ENCODE peak calls at places on chromosomes 6 and 20, in four cellular contexts. One of them, this sample, is unnamed.

GRCh38 chr6:167307342-167307955 is 16.3 kb downstream of the UNC93A start:
- DNase-seq in GM12878: no peak
- DNase-seq in K562: no peak
- DNase-seq in HepG2: no peak
- DNase-seq in this sample: no peak

GRCh38 chr6:82144007-82144851 is 103.3 kb downstream of the IBTK start:
- DNase-seq in HepG2: peak
- DNase-seq in GM12878: peak
- DNase-seq in K562: peak
- DNase-seq in this sample: peak

GRCh38 chr6:105869835-105870506 is 216.2 kb upstream of the PRDM1 start:
- DNase-seq in K562: no peak
- DNase-seq in GM12878: no peak
- DNase-seq in HepG2: no peak
- DNase-seq in this sample: no peak

GRCh38 chr20:36959242-36959641 is 7.7 kb upstream of the SAMHD1 start:
- DNase-seq in K562: no peak
- DNase-seq in HepG2: no peak
- DNase-seq in GM12878: no peak
- DNase-seq in this sample: no peak

GRCh38 chr6:150176152-150176551 is 33.3 kb downstream of the PPP1R14C start:
- DNase-seq in GM12878: no peak
- DNase-seq in K562: no peak
- DNase-seq in HepG2: no peak
- DNase-seq in this sample: no peak

GRCh38 chr6:48389146-48390043 is 278.4 kb upstream of the PTCHD4 start:
- DNase-seq in K562: no peak
- DNase-seq in GM12878: no peak
- DNase-seq in HepG2: no peak
- DNase-seq in this sample: no peak

GRCh38 chr6:36897629-36898028 is 11.9 kb downstream of the C6orf89 start:
- DNase-seq in GM12878: no peak
- DNase-seq in K562: peak
- DNase-seq in HepG2: peak
- DNase-seq in this sample: no peak

GRCh38 chr20:51092238-51092822 is 69.4 kb upstream of the KCNG1 start:
- DNase-seq in GM12878: no peak
- DNase-seq in HepG2: no peak
- DNase-seq in K562: no peak
- DNase-seq in this sample: no peak

GRCh38 chr6:158376650-158377081 is 64.4 kb downstream of the TULP4 start:
- DNase-seq in HepG2: no peak
- DNase-seq in GM12878: no peak
- DNase-seq in K562: no peak
- DNase-seq in this sample: no peak

GRCh38 chr6:152112503-152113261 is 305.2 kb downstream of the ESR1 start:
- DNase-seq in HepG2: no peak
- DNase-seq in GM12878: no peak
- DNase-seq in K562: no peak
- DNase-seq in this sample: no peak

GRCh38 chr20:22312744-22313346 is 271.5 kb downstream of the FOXA2 start:
- DNase-seq in GM12878: no peak
- DNase-seq in K562: peak
- DNase-seq in HepG2: peak
- DNase-seq in this sample: peak

GRCh38 chr6:27238010-27238983 is 9.2 kb upstream of the PRSS16 start:
- DNase-seq in K562: no peak
- DNase-seq in GM12878: no peak
- DNase-seq in HepG2: no peak
- DNase-seq in this sample: no peak

GRCh38 chr6:35804996-35805736 is at the start of gene LHFPL5:
- DNase-seq in GM12878: no peak
- DNase-seq in K562: peak
- DNase-seq in HepG2: peak
- DNase-seq in this sample: peak

GRCh38 chr6:170404697-170405096 is 98.1 kb downstream of the FAM120B start:
- DNase-seq in K562: no peak
- DNase-seq in HepG2: no peak
- DNase-seq in GM12878: no peak
- DNase-seq in this sample: no peak

GRCh38 chr6:2596222-2596621 is 154.5 kb downstream of the MYLK4 start:
- DNase-seq in HepG2: no peak
- DNase-seq in GM12878: no peak
- DNase-seq in K562: no peak
- DNase-seq in this sample: peak

GRCh38 chr20:63230800-63231268 is 4.9 kb upstream of the BIRC7 start:
- DNase-seq in GM12878: no peak
- DNase-seq in HepG2: peak
- DNase-seq in K562: peak
- DNase-seq in this sample: peak

GRCh38 chr20:45104786-45105185 is 3.9 kb upstream of the KCNS1 start:
- DNase-seq in K562: no peak
- DNase-seq in GM12878: no peak
- DNase-seq in HepG2: no peak
- DNase-seq in this sample: no peak

GRCh38 chr6:136166815-136167214 is 83.3 kb downstream of the MTFR2 start:
- DNase-seq in HepG2: no peak
- DNase-seq in K562: no peak
- DNase-seq in GM12878: no peak
- DNase-seq in this sample: no peak

GRCh38 chr20:57570145-57570850 is 9.4 kb downstream of the PCK1 start:
- DNase-seq in HepG2: no peak
- DNase-seq in K562: no peak
- DNase-seq in GM12878: no peak
- DNase-seq in this sample: no peak

GRCh38 chr20:23086931-23087411 is 847 bp upstream of the CD93 start:
- DNase-seq in GM12878: no peak
- DNase-seq in K562: no peak
- DNase-seq in HepG2: no peak
- DNase-seq in this sample: no peak

GRCh38 chr6:17835784-17836183 is 129.1 kb upstream of the NUP153 start:
- DNase-seq in K562: no peak
- DNase-seq in HepG2: no peak
- DNase-seq in GM12878: no peak
- DNase-seq in this sample: no peak

GRCh38 chr6:167555836-167556235 is 230.9 kb downstream of the TTLL2 start:
- DNase-seq in GM12878: no peak
- DNase-seq in K562: no peak
- DNase-seq in HepG2: no peak
- DNase-seq in this sample: no peak

GRCh38 chr20:53020834-53021233 is 48.7 kb downstream of the TSHZ2 start:
- DNase-seq in HepG2: peak
- DNase-seq in K562: no peak
- DNase-seq in GM12878: no peak
- DNase-seq in this sample: no peak

GRCh38 chr20:59743767-59744485 is 139.6 kb downstream of the PHACTR3 start:
- DNase-seq in K562: peak
- DNase-seq in GM12878: no peak
- DNase-seq in HepG2: no peak
- DNase-seq in this sample: no peak

GRCh38 chr6:31396422-31397152 is 6.8 kb upstream of the MICA start:
- DNase-seq in HepG2: peak
- DNase-seq in GM12878: no peak
- DNase-seq in K562: peak
- DNase-seq in this sample: peak

GRCh38 chr6:3162067-3162497 is 4.7 kb upstream of the TUBB2A start:
- DNase-seq in GM12878: no peak
- DNase-seq in K562: peak
- DNase-seq in HepG2: no peak
- DNase-seq in this sample: no peak

GRCh38 chr20:47765715-47766594 is 19.3 kb downstream of the SULF2 start:
- DNase-seq in HepG2: no peak
- DNase-seq in K562: no peak
- DNase-seq in GM12878: no peak
- DNase-seq in this sample: no peak

GRCh38 chr6:101396552-101397173 is 3.2 kb downstream of the GRIK2 start:
- DNase-seq in GM12878: no peak
- DNase-seq in HepG2: peak
- DNase-seq in K562: peak
- DNase-seq in this sample: peak

GRCh38 chr6:34144581-34145160 is 1.2 kb downstream of the GRM4 start:
- DNase-seq in GM12878: no peak
- DNase-seq in HepG2: no peak
- DNase-seq in K562: no peak
- DNase-seq in this sample: no peak

GRCh38 chr20:61933951-61934715 is 131.5 kb downstream of the TAF4 start:
- DNase-seq in HepG2: no peak
- DNase-seq in K562: no peak
- DNase-seq in GM12878: no peak
- DNase-seq in this sample: no peak
- TF ChIP-seq FOXM1 in HepG2: no peak
- TF ChIP-seq FOXM1 in K562: no peak
- TF ChIP-seq FOXM1 in GM12878: no peak
- TF ChIP-seq FOXM1 in this sample: no peak

GRCh38 chr20:40016359-40016758 is 672.7 kb downstream of the MAFB start:
- DNase-seq in HepG2: no peak
- DNase-seq in K562: no peak
- DNase-seq in GM12878: no peak
- DNase-seq in this sample: no peak
- TF ChIP-seq TARDBP in HepG2: no peak
- TF ChIP-seq TARDBP in K562: no peak
- TF ChIP-seq TARDBP in GM12878: no peak
- TF ChIP-seq TARDBP in this sample: no peak

DNA sequence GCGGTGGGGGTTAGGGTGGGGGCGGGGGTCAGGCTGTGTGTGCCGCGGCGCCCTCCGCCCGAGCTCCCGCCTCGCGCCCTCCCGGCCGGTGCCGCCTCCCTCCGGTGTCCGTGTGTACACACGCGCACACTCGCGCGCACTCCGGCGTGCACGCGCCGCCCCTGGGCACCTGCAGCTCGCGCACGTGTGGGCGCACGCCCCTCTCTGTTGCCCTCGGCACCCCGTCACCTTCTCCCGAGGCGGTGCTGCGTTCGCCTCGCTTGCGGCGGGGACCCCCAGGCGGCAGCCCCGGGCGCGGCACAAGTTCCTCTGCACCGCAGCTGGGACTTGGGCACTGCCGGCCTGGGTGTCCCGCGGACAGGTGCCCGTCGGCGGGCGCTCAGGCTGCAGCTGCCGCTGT is 525 bp downstream of the MACROD2 start:
- DNase-seq in K562: no peak
- DNase-seq in GM12878: no peak
- DNase-seq in HepG2: no peak
- DNase-seq in this sample: peak
- TF ChIP-seq FOXM1 in K562: no peak
- TF ChIP-seq FOXM1 in GM12878: no peak
- TF ChIP-seq FOXM1 in HepG2: no peak
- TF ChIP-seq FOXM1 in this sample: no peak

GRCh38 chr6:140789466-140789865 is 1343.3 kb upstream of the GJE1 start:
- DNase-seq in GM12878: no peak
- DNase-seq in HepG2: no peak
- DNase-seq in K562: no peak
- DNase-seq in this sample: no peak
- TF ChIP-seq TARDBP in GM12878: no peak
- TF ChIP-seq TARDBP in HepG2: no peak
- TF ChIP-seq TARDBP in K562: no peak
- TF ChIP-seq TARDBP in this sample: no peak